ENCODE peak calls at places on chromosomes 3 and 15, in seven cellular contexts. H is CD4-positive, CD25-positive, alpha-beta regulatory T cell; J is aorta; D is right atrium auricular region; Y is endothelial cell of umbilical vein; C is left ventricle myocardium inferior; A is colonic mucosa. M is an unnamed sample.
A peak's percentile ranks its signal among the peaks of the same experiment; 100 is the strongest.

GRCh38 chr3:124519844-124520243 is 210.4 kb upstream of the UMPS start:
- DNase-seq in D (no peak), Y (no peak), A (no peak), C (no peak), J (no peak), H (no peak), M (no peak)

GRCh38 chr3:178465260-178466180 is 70.7 kb upstream of the KCNMB2 start:
- DNase-seq in Y (no peak), A (no peak), D (no peak), C (no peak), J (no peak), H (no peak), M (no peak)

GRCh38 chr3:125624341-125624740 is 29.0 kb upstream of the OSBPL11 start:
- DNase-seq in D (no peak), C (no peak), J (no peak), H (no peak), A (no peak), Y (no peak), M (no peak)

GRCh38 chr3:143629726-143630125 is 218.5 kb downstream of the SLC9A9 start:
- DNase-seq in A (no peak), C (no peak), J (no peak), H (no peak), Y (no peak), D (no peak), M (no peak)

GRCh38 chr15:38714309-38715072 is 149.9 kb upstream of the RASGRP1 start:
- DNase-seq in H (no peak), A (no peak), J (no peak), C (no peak), D (no peak), Y (peak; percentile 92), M (no peak)

GRCh38 chr15:61742591-61742990 is 317.7 kb downstream of the VPS13C start:
- DNase-seq in D (no peak), A (no peak), H (no peak), Y (no peak), J (no peak), C (no peak), M (no peak)

GRCh38 chr3:58609990-58610389 is 32.8 kb upstream of the FAM107A start:
- DNase-seq in D (no peak), C (no peak), J (no peak), A (no peak), Y (no peak), H (no peak), M (no peak)

GRCh38 chr3:147414369-147415135 is 5.4 kb downstream of the ZIC1 start:
- DNase-seq in C (no peak), J (no peak), H (no peak), Y (no peak), A (no peak), D (no peak), M (no peak)

GRCh38 chr3:37987751-37988179 is 2.8 kb upstream of the VILL start:
- DNase-seq in Y (no peak), J (peak; percentile 55), A (peak; percentile 64), D (no peak), H (no peak), C (no peak), M (no peak)

GRCh38 chr3:47645551-47645950 is 66.9 kb upstream of the CSPG5 start:
- DNase-seq in D (no peak), J (no peak), Y (no peak), A (no peak), C (no peak), H (no peak), M (no peak)

GRCh38 chr15:97482521-97482920 is 478.0 kb upstream of the ARRDC4 start:
- DNase-seq in Y (no peak), D (no peak), J (no peak), H (no peak), A (no peak), C (no peak), M (no peak)

GRCh38 chr15:90154861-90155626 is 46.1 kb upstream of the SEMA4B start:
- DNase-seq in H (no peak), J (no peak), D (no peak), A (peak; percentile 64), C (no peak), Y (no peak), M (no peak)

GRCh38 chr15:68583321-68583720 is 4.5 kb downstream of the CORO2B start:
- DNase-seq in D (no peak), J (peak; percentile 31), Y (no peak), C (no peak), H (no peak), A (no peak), M (no peak)

GRCh38 chr15:74782596-74783071 is 754 bp downstream of the CSK start:
- DNase-seq in Y (no peak), J (no peak), A (peak; percentile 45), D (no peak), H (no peak), C (no peak), M (no peak)

GRCh38 chr15:63977102-63977501 is 69.2 kb downstream of the DAPK2 start:
- DNase-seq in C (no peak), Y (no peak), A (peak; percentile 56), H (no peak), J (no peak), D (peak; percentile 36), M (no peak)

GRCh38 chr15:79632457-79632856 is 200.3 kb downstream of the MINAR1 start:
- DNase-seq in H (no peak), A (no peak), C (no peak), D (no peak), J (no peak), Y (no peak), M (no peak)

GRCh38 chr3:50890688-50891344 is 216.1 kb downstream of the DOCK3 start:
- DNase-seq in D (no peak), H (no peak), A (no peak), C (no peak), Y (no peak), J (no peak), M (no peak)

GRCh38 chr15:84079885-84080777 is 155.4 kb upstream of the GOLGA6L4 start:
- DNase-seq in Y (no peak), H (peak; percentile 1), J (peak; percentile 81), D (no peak), C (peak; percentile 16), A (peak; percentile 21), M (peak; percentile 19)

GRCh38 chr15:49031764-49032270 is 14.4 kb downstream of the SECISBP2L start:
- DNase-seq in Y (no peak), H (no peak), C (no peak), D (no peak), J (no peak), A (no peak), M (no peak)

GRCh38 chr15:90101130-90101968 is 919 bp downstream of the IDH2 start:
- DNase-seq in D (no peak), Y (peak; percentile 48), J (peak; percentile 81), H (peak; percentile 16), A (peak; percentile 58), C (peak; percentile 65), M (peak; percentile 67)

GRCh38 chr3:126311338-126311978 is 45.8 kb downstream of the KLF15 start:
- DNase-seq in H (no peak), A (no peak), Y (no peak), J (no peak), C (no peak), D (no peak), M (no peak)

GRCh38 chr3:195531683-195532082 is 11.4 kb downstream of the PPP1R2 start:
- DNase-seq in A (no peak), C (no peak), J (no peak), Y (no peak), H (no peak), D (no peak), M (no peak)

GRCh38 chr3:71859128-71859519 is 74.2 kb upstream of the PROK2 start:
- DNase-seq in J (no peak), D (no peak), H (no peak), Y (peak; percentile 8), A (no peak), C (no peak), M (no peak)

GRCh38 chr15:48559270-48559669 is 86.2 kb downstream of the FBN1 start:
- DNase-seq in H (no peak), Y (peak; percentile 66), C (peak; percentile 17), D (peak; percentile 68), A (no peak), J (no peak), M (no peak)

GRCh38 chr3:156389151-156389760 is 165.7 kb downstream of the SSR3 start:
- DNase-seq in C (peak; percentile 23), J (no peak), D (no peak), Y (no peak), A (no peak), H (no peak), M (peak; percentile 19)

GRCh38 chr3:31193871-31194270 is 299.4 kb upstream of the GADL1 start:
- DNase-seq in A (no peak), D (no peak), Y (no peak), J (no peak), H (no peak), C (no peak), M (no peak)

GRCh38 chr3:185943363-185944106 is 5.7 kb upstream of the TRA2B start:
- DNase-seq in D (peak; percentile 90), H (peak; percentile 72), C (peak; percentile 81), J (peak; percentile 92), A (peak; percentile 92), Y (peak; percentile 66), M (peak; percentile 79)
- H3K4me3 ChIP-seq in D (no peak overlapping the region), H (peak overlapping the region; percentile 65), C (peak overlapping the region; percentile 42), J (peak overlapping the region; percentile 20), A (no peak overlapping the region), Y (no peak overlapping the region), M (no peak overlapping the region)

GRCh38 chr15:56772868-56773639 is 39.7 kb upstream of the ZNF280D start:
- DNase-seq in D (no peak), A (no peak), Y (no peak), C (no peak), J (no peak), H (no peak), M (no peak)
- H3K27ac ChIP-seq in D (no peak overlapping the region), A (peak overlapping the region; percentile 23), Y (no peak overlapping the region), C (no peak overlapping the region), J (no peak overlapping the region), H (no peak overlapping the region), M (no peak overlapping the region)

DNA sequence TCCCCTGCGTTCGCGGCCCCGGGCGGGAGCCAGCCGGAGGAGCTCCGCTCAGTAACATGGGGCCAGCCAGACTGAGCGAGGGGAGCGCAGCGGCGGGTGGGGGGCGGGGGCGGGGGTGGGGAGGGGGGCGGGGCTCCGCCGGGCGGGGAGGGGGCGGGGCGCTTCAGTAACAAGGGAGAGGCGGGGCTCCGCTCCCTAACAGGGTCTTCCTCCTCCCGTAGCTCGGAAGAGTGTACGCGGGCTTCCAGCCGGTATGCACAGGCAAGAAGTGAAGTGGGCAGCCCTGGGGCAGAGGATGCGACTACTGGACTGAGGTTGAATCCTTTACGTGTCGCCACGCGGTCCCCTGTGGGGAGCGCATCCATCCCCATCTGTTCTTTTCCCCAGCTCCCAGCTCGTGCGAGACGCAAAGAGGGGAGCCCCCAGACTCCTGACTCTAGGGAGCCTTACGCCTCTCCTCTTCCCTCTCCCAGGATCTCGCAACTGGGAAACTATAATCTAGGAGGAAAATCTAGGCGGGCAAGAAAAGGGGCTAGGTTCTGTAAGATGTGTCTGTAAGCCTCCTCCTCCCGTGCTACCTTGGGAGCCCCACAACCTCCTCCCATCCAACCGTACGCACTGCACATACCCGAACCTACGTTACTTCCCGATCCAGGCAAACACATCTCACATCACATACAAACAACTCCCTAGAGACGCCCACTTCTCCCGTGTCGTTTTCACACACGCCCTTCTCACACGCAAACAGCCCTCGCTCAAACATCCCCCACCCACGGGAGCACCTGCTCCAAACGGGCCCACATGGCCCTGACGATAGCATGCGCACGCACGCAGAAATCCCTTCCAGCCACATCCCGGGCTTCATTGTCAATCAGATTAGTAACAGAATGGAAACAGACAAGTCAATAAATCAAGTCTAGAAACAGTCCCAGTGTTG is at the start of gene SHF:
- DNase-seq in H (peak; percentile 56), D (no peak), Y (peak; percentile 49), J (peak; percentile 86), A (peak; percentile 68), C (peak; percentile 65), M (peak; percentile 64)
- H3K4me1 ChIP-seq in H (peaks cover 13% of the 10 kb centered on the region), D (peaks cover 26% of the 10 kb centered on the region), Y (peaks cover 6% of the 10 kb centered on the region), J (no peaks in the 10 kb centered on the region), A (no peaks in the 10 kb centered on the region), C (peaks cover 24% of the 10 kb centered on the region), M (peaks cover 7% of the 10 kb centered on the region)

GRCh38 chr3:23915537-23916108 is 1.2 kb downstream of the NKIRAS1 start:
- DNase-seq in D (no peak), A (no peak), C (no peak), Y (peak; percentile 15), H (no peak), J (no peak), M (no peak)
- H3K4me3 ChIP-seq in D (no peak overlapping the region), A (peak overlapping the region; percentile 95), C (peak overlapping the region; percentile 97), Y (no peak overlapping the region), H (peak overlapping the region; percentile 73), J (no peak overlapping the region), M (peak overlapping the region; percentile 78)

M was measured in heart right ventricle.